ENCODE peak calls at places on chromosomes 4 and X, in ten cellular contexts. L is anterior cingulate cortex; J is central memory CD8-positive, alpha-beta T cell; E is WTC11; B is T-helper 1 cell; O is NB4; G is IMR-90; S is GOT3; V is OCI-LY7; N is suprapubic skin. X is an unnamed sample.

GRCh38 chr4:102717448-102718092 is 43.2 kb downstream of the MANBA start:
- DNase-seq in L (no peak), J (no peak), E (no peak), B (no peak), O (no peak), G (no peak), S (no peak), V (no peak), N (no peak), X (no peak)

GRCh38 chrX:1111543-1112300 is 100.7 kb downstream of the CRLF2 start:
- DNase-seq in L (no peak), J (no peak), E (peak), B (no peak), O (no peak), G (no peak), S (no peak), V (peak), N (peak), X (no peak)

GRCh38 chrX:39733745-39734144 is 364.0 kb downstream of the BCOR start:
- DNase-seq in L (no peak), J (no peak), E (no peak), B (no peak), O (no peak), G (no peak), S (no peak), V (no peak), N (no peak), X (no peak)

GRCh38 chr4:88802585-88803285 is 105.1 kb upstream of the NAP1L5 start:
- DNase-seq in L (no peak), J (no peak), E (no peak), B (no peak), O (no peak), G (peak), S (no peak), V (no peak), N (no peak), X (no peak)

GRCh38 chr4:176393306-176394013 is 73.7 kb downstream of the SPCS3 start:
- DNase-seq in L (no peak), J (no peak), E (peak), B (no peak), O (no peak), G (peak), S (no peak), V (no peak), N (no peak), X (peak)

GRCh38 chr4:78610546-78611214 is 59.1 kb downstream of the ANXA3 start:
- DNase-seq in L (no peak), J (no peak), E (no peak), B (no peak), O (peak), G (peak), S (no peak), V (peak), N (no peak), X (no peak)

GRCh38 chrX:39167791-39168190 is 366.5 kb downstream of the MID1IP1 start:
- DNase-seq in L (no peak), J (no peak), E (no peak), B (no peak), O (peak), G (no peak), S (no peak), V (no peak), N (no peak), X (no peak)

GRCh38 chrX:104284407-104285000 is 29.8 kb upstream of the ESX1 start:
- DNase-seq in L (no peak), J (no peak), E (no peak), B (no peak), O (no peak), G (no peak), S (no peak), V (no peak), N (no peak), X (no peak)

GRCh38 chr4:105520819-105521790 is 31.3 kb upstream of the ARHGEF38 start:
- DNase-seq in L (no peak), J (no peak), E (peak), B (no peak), O (peak), G (peak), S (no peak), V (peak), N (no peak), X (no peak)

X was measured in T47D.